ENCODE peak calls at places on chromosome 14, in ten cellular contexts. Q, I, G, U, H, M, Z, T, E and B are unnamed samples. For H3K27me3, the result is how much of the 10 kb centered on the place peaks cover.

GRCh38 chr14:22492601-22493000 is 96.4 kb downstream of the DAD1 start:
- DNase-seq in Q (no peak), I (no peak), G (no peak), U (no peak), H (no peak), M (no peak), Z (no peak), T (no peak), E (no peak), B (no peak)

GRCh38 chr14:72906879-72907278 is 13.0 kb upstream of the DPF3 start:
- DNase-seq in Q (no peak), I (no peak), G (no peak), U (no peak), H (no peak), M (no peak), Z (no peak), T (no peak), E (no peak), B (no peak)

GRCh38 chr14:104280902-104281767 is 142.7 kb downstream of the KIF26A start:
- DNase-seq in Q (no peak), I (peak), G (no peak), U (peak), H (peak), M (no peak), Z (peak), T (peak), E (no peak), B (no peak)

GRCh38 chr14:71776463-71777359 is 155.5 kb upstream of the RGS6 start:
- DNase-seq in Q (no peak), I (no peak), G (peak), U (no peak), H (no peak), M (peak), Z (no peak), T (peak), E (no peak), B (no peak)

GRCh38 chr14:50836515-50836914 is 5.6 kb upstream of the NIN start:
- DNase-seq in Q (no peak), I (no peak), G (no peak), U (no peak), H (no peak), M (no peak), Z (no peak), T (no peak), E (no peak), B (no peak)

GRCh38 chr14:74049886-74050495 is 30.8 kb downstream of the BBOF1 start:
- DNase-seq in Q (no peak), I (no peak), G (no peak), U (no peak), H (no peak), M (no peak), Z (no peak), T (peak), E (no peak), B (no peak)

GRCh38 chr14:73771848-73772705 is 57.9 kb upstream of the PNMA1 start:
- DNase-seq in Q (no peak), I (peak), G (peak), U (peak), H (peak), M (peak), Z (peak), T (no peak), E (peak), B (no peak)

GRCh38 chr14:66496188-66496807 is 10.1 kb downstream of the CCDC196 start:
- DNase-seq in Q (no peak), I (no peak), G (no peak), U (no peak), H (no peak), M (no peak), Z (peak), T (no peak), E (no peak), B (no peak)

GRCh38 chr14:76352639-76353281 is 23.2 kb upstream of the ESRRB start:
- DNase-seq in Q (no peak), I (peak), G (peak), U (peak), H (peak), M (peak), Z (peak), T (peak), E (peak), B (no peak)

GRCh38 chr14:90695997-90696681 is 120.1 kb downstream of the TTC7B start:
- DNase-seq in Q (no peak), I (no peak), G (no peak), U (no peak), H (no peak), M (no peak), Z (no peak), T (no peak), E (no peak), B (no peak)

GRCh38 chr14:101220921-101221510 is 317.5 kb upstream of the RTL1 start:
- DNase-seq in Q (no peak), I (no peak), G (no peak), U (no peak), H (peak), M (no peak), Z (no peak), T (no peak), E (no peak), B (no peak)

GRCh38 chr14:104950021-104950420 is 25.3 kb downstream of the PLD4 start:
- DNase-seq in Q (no peak), I (no peak), G (no peak), U (no peak), H (no peak), M (no peak), Z (no peak), T (no peak), E (no peak), B (no peak)

GRCh38 chr14:81319946-81320345 is 80.2 kb downstream of the STON2 start:
- DNase-seq in Q (no peak), I (no peak), G (no peak), U (no peak), H (no peak), M (no peak), Z (no peak), T (no peak), E (no peak), B (no peak)

GRCh38 chr14:43005807-43006206 is 1399.1 kb downstream of the LRFN5 start:
- DNase-seq in Q (no peak), I (no peak), G (no peak), U (no peak), H (no peak), M (no peak), Z (no peak), T (no peak), E (peak), B (no peak)

GRCh38 chr14:53126705-53127104 is 26.4 kb downstream of the DDHD1 start:
- DNase-seq in Q (no peak), I (no peak), G (no peak), U (no peak), H (no peak), M (no peak), Z (no peak), T (peak), E (no peak), B (no peak)

GRCh38 chr14:104735830-104736642 is 12.0 kb downstream of the ADSS1 start:
- DNase-seq in Q (no peak), I (no peak), G (peak), U (no peak), H (no peak), M (peak), Z (peak), T (peak), E (no peak), B (peak)

GRCh38 chr14:34775922-34776321 is 61.5 kb upstream of the CFL2 start:
- DNase-seq in Q (no peak), I (no peak), G (no peak), U (no peak), H (no peak), M (no peak), Z (no peak), T (no peak), E (no peak), B (no peak)

GRCh38 chr14:89504602-89505320 is 87.7 kb upstream of the FOXN3 start:
- DNase-seq in Q (no peak), I (no peak), G (peak), U (no peak), H (no peak), M (no peak), Z (no peak), T (peak), E (peak), B (peak)

DNA sequence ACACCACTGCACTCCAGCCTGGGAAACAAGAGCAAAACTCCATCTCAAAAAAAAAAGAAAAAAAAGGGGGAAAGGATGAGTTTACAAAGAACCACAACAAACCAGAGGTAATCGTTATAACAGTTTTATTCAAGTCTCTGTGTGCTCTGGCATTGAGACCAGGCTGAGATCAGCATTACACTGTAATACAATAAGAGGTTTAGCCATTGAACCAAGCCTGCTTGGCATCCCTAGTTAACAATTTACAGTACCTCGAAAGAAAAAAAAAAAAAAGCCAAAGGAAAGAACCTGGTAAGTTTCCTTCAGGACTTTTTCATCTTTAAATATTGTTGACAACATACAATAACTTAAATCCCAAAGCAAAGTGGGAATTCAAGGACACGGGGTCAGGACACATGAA is 80.7 kb downstream of the TTC9 start:
- DNase-seq in Q (no peak), I (no peak), G (no peak), U (no peak), H (no peak), M (no peak), Z (no peak), T (no peak), E (no peak), B (no peak)
- H3K27me3 ChIP-seq in Q (under half), I (under half), G (under half), U (under half), H (under half), M (under half), Z (under half), T (under half), E (under half), B (under half)

GRCh38 chr14:35890308-35890707 is 64.2 kb downstream of the BRMS1L start:
- DNase-seq in Q (no peak), I (no peak), G (no peak), U (no peak), H (no peak), M (no peak), Z (no peak), T (no peak), E (no peak), B (no peak)

GRCh38 chr14:35900741-35901140 is 74.6 kb downstream of the BRMS1L start:
- DNase-seq in Q (no peak), I (no peak), G (no peak), U (no peak), H (no peak), M (no peak), Z (no peak), T (no peak), E (no peak), B (no peak)

GRCh38 chr14:35897616-35898111 is 71.5 kb downstream of the BRMS1L start:
- DNase-seq in Q (no peak), I (no peak), G (no peak), U (no peak), H (peak), M (no peak), Z (no peak), T (no peak), E (peak), B (no peak)

GRCh38 chr14:35898217-35898775 is 72.2 kb downstream of the BRMS1L start:
- DNase-seq in Q (no peak), I (no peak), G (no peak), U (no peak), H (peak), M (no peak), Z (no peak), T (no peak), E (no peak), B (no peak)

DNA sequence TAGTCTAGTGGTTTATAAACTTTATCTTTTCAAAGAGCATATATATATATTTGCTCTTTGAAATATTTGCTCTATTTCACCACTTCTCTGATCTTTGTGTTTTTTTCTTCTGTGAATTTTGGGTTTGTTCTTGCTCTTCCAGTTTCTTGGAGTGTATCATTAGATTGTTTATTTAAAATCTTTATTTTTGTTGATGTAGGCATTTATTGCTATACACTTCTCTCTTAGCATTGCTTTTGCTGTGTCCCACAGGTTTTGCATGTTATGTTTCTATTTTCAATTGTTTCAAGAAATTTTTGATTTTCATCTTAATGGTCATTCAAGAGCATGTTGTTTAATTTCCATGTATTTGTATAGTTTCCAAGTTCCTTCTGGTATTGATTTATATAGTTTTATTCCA is 69.1 kb downstream of the BRMS1L start:
- DNase-seq in Q (no peak), I (no peak), G (no peak), U (no peak), H (no peak), M (no peak), Z (no peak), T (no peak), E (no peak), B (no peak)
- TF ChIP-seq CTCF in Q (no peak), I (no peak), G (no peak), U (no peak), H (no peak), M (no peak), Z (no peak), T (no peak), E (no peak), B (no peak)

GRCh38 chr14:96090441-96091148 is 51.4 kb downstream of the C14orf132 start:
- DNase-seq in Q (no peak), I (no peak), G (peak), U (no peak), H (no peak), M (no peak), Z (peak), T (peak), E (no peak), B (no peak)
- H3K27ac ChIP-seq in Q (no peak), I (no peak), G (no peak), U (no peak), H (no peak), M (no peak), Z (no peak), T (peak), E (no peak), B (no peak)

GRCh38 chr14:64834965-64835364 is 44.7 kb downstream of the SPTB start:
- DNase-seq in Q (no peak), I (no peak), G (no peak), U (no peak), H (no peak), M (no peak), Z (no peak), T (no peak), E (no peak), B (no peak)
- H3K27me3 ChIP-seq in Q (under half), I (under half), G (under half), U (under half), H (under half), M (under half), Z (under half), T (under half), E (under half), B (under half)

GRCh38 chr14:92792885-92793284 is 1.2 kb upstream of the GOLGA5 start:
- DNase-seq in Q (no peak), I (no peak), G (peak), U (no peak), H (no peak), M (no peak), Z (no peak), T (no peak), E (peak), B (no peak)
- TF ChIP-seq CTCF in Q (no peak), I (no peak), G (no peak), U (no peak), H (no peak), M (no peak), Z (no peak), T (no peak), E (no peak), B (no peak)

GRCh38 chr14:55457496-55457895 is 17.1 kb upstream of the TBPL2 start:
- DNase-seq in Q (no peak), I (no peak), G (no peak), U (no peak), H (no peak), M (no peak), Z (no peak), T (no peak), E (no peak), B (no peak)
- H3K27ac ChIP-seq in Q (no peak), I (no peak), G (no peak), U (no peak), H (no peak), M (no peak), Z (no peak), T (no peak), E (no peak), B (no peak)